ENCODE peak calls at places on chromosomes 13 and 19, in eight cellular contexts. O is heart right ventricle, H is body of pancreas, F is mucosa of descending colon, R is stomach, W is Peyer's patch, I is NT2/D1, L is testis. D is an unnamed sample.

GRCh38 chr19:16371540-16371986 is 46.9 kb downstream of the KLF2 start:
- DNase-seq in I (no peak), F (peak; percentile 86), L (peak; percentile 56), W (peak; percentile 82), H (no peak), R (peak; percentile 85), O (peak; percentile 44), D (peak; percentile 81)

GRCh38 chr19:46221981-46222610 is 7.4 kb upstream of the IGFL1 start:
- DNase-seq in H (peak; percentile 66), W (no peak), O (peak; percentile 60), R (peak; percentile 65), F (no peak), L (peak; percentile 62), I (no peak), D (peak; percentile 76)

GRCh38 chr13:25732146-25732865 is 319.5 kb downstream of the SHISA2 start:
- DNase-seq in O (no peak), H (no peak), R (no peak), L (no peak), I (no peak), F (no peak), W (no peak), D (no peak)

GRCh38 chr13:87393358-87393757 is 277.8 kb upstream of the SLITRK5 start:
- DNase-seq in L (no peak), R (no peak), O (no peak), H (no peak), W (no peak), I (no peak), F (no peak), D (no peak)

GRCh38 chr13:20607015-20607414 is 40.1 kb downstream of the IFT88 start:
- DNase-seq in O (no peak), L (no peak), F (no peak), W (no peak), R (no peak), I (no peak), H (no peak), D (no peak)

GRCh38 chr19:54430306-54431254 is 15.3 kb downstream of the TTYH1 start:
- DNase-seq in W (no peak), I (no peak), L (peak; percentile 78), H (peak; percentile 70), O (peak; percentile 51), F (peak; percentile 52), R (no peak), D (peak; percentile 68)

GRCh38 chr13:20270163-20270865 is 38.2 kb upstream of the GJB6 start:
- DNase-seq in R (no peak), H (no peak), O (no peak), W (no peak), I (no peak), L (no peak), F (no peak), D (no peak)

GRCh38 chr13:41645313-41645712 is 188.0 kb downstream of the RGCC start:
- DNase-seq in L (peak; percentile 26), W (no peak), F (no peak), O (no peak), H (peak; percentile 43), R (no peak), I (no peak), D (no peak)

GRCh38 chr19:4724252-4724514 is 541 bp upstream of the DPP9 start:
- DNase-seq in W (no peak), R (no peak), H (no peak), O (peak; percentile 46), I (no peak), L (peak; percentile 44), F (no peak), D (no peak)

GRCh38 chr13:32624441-32624840 is 38.2 kb downstream of the PDS5B start:
- DNase-seq in O (no peak), H (no peak), F (no peak), I (no peak), W (no peak), L (no peak), R (no peak), D (no peak)

GRCh38 chr19:18473003-18473705 is 35.2 kb upstream of the ISYNA1 start:
- DNase-seq in H (no peak), L (peak; percentile 72), I (no peak), W (no peak), F (no peak), R (no peak), O (no peak), D (no peak)

GRCh38 chr19:29539668-29540067 is 13.9 kb downstream of the VSTM2B start:
- DNase-seq in L (no peak), R (no peak), F (no peak), H (no peak), W (peak; percentile 11), O (no peak), I (no peak), D (peak; percentile 14)

GRCh38 chr19:10836478-10837325 is 690 bp upstream of the TMED1 start:
- DNase-seq in W (peak; percentile 86), R (peak; percentile 82), I (peak; percentile 76), F (peak; percentile 88), L (peak; percentile 92), H (peak; percentile 86), O (peak; percentile 89), D (peak; percentile 94)

GRCh38 chr19:53086949-53087348 is 16.3 kb downstream of the ZNF160 start:
- DNase-seq in L (peak; percentile 76), I (no peak), R (no peak), W (no peak), F (no peak), O (peak; percentile 85), H (peak; percentile 22), D (no peak)

GRCh38 chr19:21158523-21159135 is 16.8 kb downstream of the ZNF431 start:
- DNase-seq in O (no peak), R (no peak), I (no peak), W (no peak), F (no peak), L (no peak), H (no peak), D (no peak)

GRCh38 chr13:63041640-63042414 is 1626.2 kb upstream of the PCDH20 start:
- DNase-seq in H (no peak), W (no peak), I (no peak), L (no peak), O (no peak), F (no peak), R (no peak), D (no peak)

GRCh38 chr19:57566396-57567256 is 7.0 kb upstream of the ZNF550 start:
- DNase-seq in L (no peak), R (no peak), F (no peak), H (no peak), O (no peak), I (no peak), W (no peak), D (no peak)

GRCh38 chr13:48078251-48078656 is 16.6 kb downstream of the MED4 start:
- DNase-seq in O (no peak), H (no peak), W (no peak), R (no peak), L (no peak), F (peak; percentile 6), I (no peak), D (no peak)

GRCh38 chr19:40594657-40595077 is 6.5 kb upstream of the LTBP4 start:
- DNase-seq in I (no peak), F (no peak), H (no peak), O (no peak), W (no peak), R (no peak), L (no peak), D (peak; percentile 46)

GRCh38 chr13:28719656-28720055 is 886 bp upstream of the SLC46A3 start:
- DNase-seq in O (no peak), L (no peak), F (no peak), I (no peak), W (no peak), R (no peak), H (no peak), D (no peak)

GRCh38 chr13:80245162-80245733 is 95.7 kb downstream of the SPRY2 start:
- DNase-seq in R (no peak), H (no peak), I (no peak), L (no peak), F (no peak), O (no peak), W (no peak), D (no peak)

GRCh38 chr13:26941345-26942174 is 181.0 kb upstream of the GPR12 start:
- DNase-seq in I (no peak), W (no peak), R (no peak), L (no peak), O (no peak), F (no peak), H (no peak), D (no peak)

GRCh38 chr13:76473552-76474134 is 412.6 kb downstream of the KCTD12 start:
- DNase-seq in H (peak; percentile 76), W (peak; percentile 49), R (peak; percentile 74), F (peak; percentile 78), L (peak; percentile 92), O (peak; percentile 79), I (peak; percentile 85), D (peak; percentile 74)

GRCh38 chr13:90302113-90302512 is 1045.4 kb upstream of the MIR17HG start:
- DNase-seq in L (no peak), W (no peak), H (no peak), F (no peak), R (no peak), O (no peak), I (no peak), D (no peak)

DNA sequence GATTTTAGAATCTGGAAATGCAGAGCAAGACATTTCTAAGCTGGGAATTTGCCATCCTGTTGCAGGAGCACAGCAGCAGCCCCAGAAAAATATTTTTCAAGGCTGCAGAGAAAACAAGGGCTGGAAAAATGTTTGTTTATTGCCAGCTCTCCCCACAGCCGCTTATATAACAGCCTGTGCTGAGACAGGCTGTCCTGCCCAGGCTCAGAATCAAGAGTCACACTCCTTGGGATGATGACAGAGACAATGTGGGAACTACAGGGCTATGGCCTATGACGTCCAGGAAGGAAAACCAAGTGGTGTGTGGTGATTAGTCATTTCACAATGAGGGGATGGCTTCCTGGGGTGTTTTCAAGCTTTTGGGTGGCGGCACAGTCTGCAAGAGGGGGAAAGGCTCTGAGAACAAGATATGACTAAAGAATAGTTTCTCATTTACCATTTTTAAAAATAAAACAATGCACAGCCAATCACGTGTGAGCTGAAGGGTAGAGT is 136.3 kb upstream of the SERP2 start:
- DNase-seq in R (no peak), O (peak; percentile 90), W (no peak), F (peak; percentile 33), I (no peak), L (peak; percentile 79), H (peak; percentile 51), D (peak; percentile 73)
- H3K4me1 ChIP-seq in R (peaks cover 44% of the 10 kb centered on the region), O (peaks cover 34% of the 10 kb centered on the region), W (no peaks in the 10 kb centered on the region), F (no peaks in the 10 kb centered on the region), I (no peaks in the 10 kb centered on the region), L (peaks cover 14% of the 10 kb centered on the region), H (peaks cover 9% of the 10 kb centered on the region), D (peaks cover 6% of the 10 kb centered on the region)

GRCh38 chr19:1789282-1790020 is 22.6 kb downstream of the ATP8B3 start:
- DNase-seq in I (no peak), H (no peak), W (no peak), O (no peak), R (no peak), L (no peak), F (no peak), D (no peak)
- H3K4me3 ChIP-seq in I (no peak overlapping the region), H (no peak overlapping the region), W (no peak overlapping the region), O (peak overlapping the region; percentile 40), R (no peak overlapping the region), L (no peak overlapping the region), F (no peak overlapping the region), D (no peak overlapping the region)

GRCh38 chr19:7986321-7987083 is 18.9 kb downstream of the ELAVL1 start:
- DNase-seq in O (no peak), F (no peak), W (no peak), I (no peak), H (no peak), L (no peak), R (no peak), D (no peak)
- H3K36me3 ChIP-seq in O (no peaks in the 10 kb centered on the region), F (no peaks in the 10 kb centered on the region), W (peaks cover 72% of the 10 kb centered on the region), I (peaks cover 88% of the 10 kb centered on the region), H (peaks cover 4% of the 10 kb centered on the region), L (no peaks in the 10 kb centered on the region), R (peaks cover 47% of the 10 kb centered on the region), D (peaks cover 7% of the 10 kb centered on the region)

GRCh38 chr19:2048104-2048958 is 2.7 kb downstream of the MKNK2 start:
- DNase-seq in R (no peak), I (no peak), F (no peak), O (no peak), W (peak; percentile 59), L (no peak), H (peak; percentile 45), D (no peak)
- H3K4me1 ChIP-seq in R (peaks cover 80% of the 10 kb centered on the region), I (peaks cover 42% of the 10 kb centered on the region), F (peaks cover 66% of the 10 kb centered on the region), O (peaks cover 83% of the 10 kb centered on the region), W (peaks cover 68% of the 10 kb centered on the region), L (peaks cover 45% of the 10 kb centered on the region), H (peaks cover 85% of the 10 kb centered on the region), D (no peaks in the 10 kb centered on the region)